ENCODE peak calls at places on chromosomes 12 and 14, in eight cellular contexts. One of them, this sample, is unnamed.

GRCh38 chr12:61694214-61694613 is 566.0 kb upstream of the USP15 start:
- DNase-seq in immature natural killer cell: no peak
- DNase-seq in iPS DF 6.9: no peak
- DNase-seq in iPS-NIHi11: no peak
- DNase-seq in head of caudate nucleus: no peak
- DNase-seq in GM23248: no peak
- DNase-seq in ELR: no peak
- DNase-seq in skeletal muscle cell: no peak
- DNase-seq in this sample: no peak

GRCh38 chr12:18421840-18422239 is 160.5 kb downstream of the PIK3C2G start:
- DNase-seq in iPS-NIHi11: no peak
- DNase-seq in head of caudate nucleus: no peak
- DNase-seq in GM23248: peak
- DNase-seq in immature natural killer cell: no peak
- DNase-seq in skeletal muscle cell: no peak
- DNase-seq in iPS DF 6.9: no peak
- DNase-seq in ELR: peak
- DNase-seq in this sample: no peak

GRCh38 chr12:42574879-42575278 is 14.7 kb downstream of the PRICKLE1 start:
- DNase-seq in GM23248: no peak
- DNase-seq in head of caudate nucleus: no peak
- DNase-seq in iPS-NIHi11: no peak
- DNase-seq in immature natural killer cell: no peak
- DNase-seq in iPS DF 6.9: no peak
- DNase-seq in ELR: no peak
- DNase-seq in skeletal muscle cell: no peak
- DNase-seq in this sample: no peak

GRCh38 chr12:131808744-131809371 is 19.3 kb upstream of the MMP17 start:
- DNase-seq in iPS-NIHi11: no peak
- DNase-seq in ELR: no peak
- DNase-seq in iPS DF 6.9: no peak
- DNase-seq in GM23248: peak
- DNase-seq in skeletal muscle cell: no peak
- DNase-seq in immature natural killer cell: peak
- DNase-seq in head of caudate nucleus: no peak
- DNase-seq in this sample: no peak

GRCh38 chr14:69636051-69636639 is 24.7 kb downstream of the SUSD6 start:
- DNase-seq in iPS DF 6.9: no peak
- DNase-seq in head of caudate nucleus: no peak
- DNase-seq in immature natural killer cell: no peak
- DNase-seq in iPS-NIHi11: no peak
- DNase-seq in ELR: no peak
- DNase-seq in skeletal muscle cell: no peak
- DNase-seq in GM23248: no peak
- DNase-seq in this sample: no peak

GRCh38 chr14:54207075-54207474 is 189.7 kb upstream of the CDKN3 start:
- DNase-seq in GM23248: peak
- DNase-seq in skeletal muscle cell: no peak
- DNase-seq in immature natural killer cell: no peak
- DNase-seq in head of caudate nucleus: no peak
- DNase-seq in iPS-NIHi11: no peak
- DNase-seq in ELR: peak
- DNase-seq in iPS DF 6.9: no peak
- DNase-seq in this sample: no peak

GRCh38 chr12:94586589-94587259 is 63.6 kb downstream of the TMCC3 start:
- DNase-seq in skeletal muscle cell: no peak
- DNase-seq in ELR: no peak
- DNase-seq in iPS DF 6.9: no peak
- DNase-seq in GM23248: peak
- DNase-seq in immature natural killer cell: no peak
- DNase-seq in iPS-NIHi11: no peak
- DNase-seq in head of caudate nucleus: no peak
- DNase-seq in this sample: no peak

GRCh38 chr12:127963926-127964325 is 303.0 kb upstream of the TMEM132C start:
- DNase-seq in GM23248: no peak
- DNase-seq in head of caudate nucleus: no peak
- DNase-seq in iPS DF 6.9: no peak
- DNase-seq in immature natural killer cell: no peak
- DNase-seq in iPS-NIHi11: no peak
- DNase-seq in skeletal muscle cell: no peak
- DNase-seq in ELR: no peak
- DNase-seq in this sample: no peak

GRCh38 chr14:61780125-61780524 is 17.9 kb downstream of the SNAPC1 start:
- DNase-seq in immature natural killer cell: no peak
- DNase-seq in GM23248: no peak
- DNase-seq in iPS-NIHi11: no peak
- DNase-seq in skeletal muscle cell: no peak
- DNase-seq in head of caudate nucleus: no peak
- DNase-seq in iPS DF 6.9: no peak
- DNase-seq in ELR: no peak
- DNase-seq in this sample: no peak

GRCh38 chr12:49342066-49342913 is 4.4 kb upstream of the DNAJC22 start:
- DNase-seq in skeletal muscle cell: no peak
- DNase-seq in iPS DF 6.9: peak
- DNase-seq in head of caudate nucleus: peak
- DNase-seq in immature natural killer cell: peak
- DNase-seq in GM23248: peak
- DNase-seq in iPS-NIHi11: peak
- DNase-seq in ELR: peak
- DNase-seq in this sample: no peak

GRCh38 chr14:69842671-69843407 is 36.4 kb upstream of the SMOC1 start:
- DNase-seq in ELR: no peak
- DNase-seq in iPS-NIHi11: no peak
- DNase-seq in head of caudate nucleus: no peak
- DNase-seq in immature natural killer cell: no peak
- DNase-seq in skeletal muscle cell: no peak
- DNase-seq in GM23248: no peak
- DNase-seq in iPS DF 6.9: no peak
- DNase-seq in this sample: no peak

GRCh38 chr12:108826115-108826806 is 31.1 kb downstream of the SSH1 start:
- DNase-seq in skeletal muscle cell: peak
- DNase-seq in immature natural killer cell: peak
- DNase-seq in iPS DF 6.9: no peak
- DNase-seq in iPS-NIHi11: no peak
- DNase-seq in head of caudate nucleus: peak
- DNase-seq in ELR: peak
- DNase-seq in GM23248: peak
- DNase-seq in this sample: peak

GRCh38 chr14:68549966-68550705 is 242.7 kb downstream of the ZFP36L1 start:
- DNase-seq in iPS-NIHi11: no peak
- DNase-seq in iPS DF 6.9: no peak
- DNase-seq in head of caudate nucleus: no peak
- DNase-seq in skeletal muscle cell: peak
- DNase-seq in immature natural killer cell: no peak
- DNase-seq in GM23248: no peak
- DNase-seq in ELR: peak
- DNase-seq in this sample: no peak

GRCh38 chr14:67564236-67564635 is 31.1 kb downstream of the PLEKHH1 start:
- DNase-seq in iPS DF 6.9: no peak
- DNase-seq in ELR: no peak
- DNase-seq in immature natural killer cell: no peak
- DNase-seq in skeletal muscle cell: no peak
- DNase-seq in head of caudate nucleus: no peak
- DNase-seq in GM23248: peak
- DNase-seq in iPS-NIHi11: no peak
- DNase-seq in this sample: no peak

GRCh38 chr14:21095430-21096205 is 2.8 kb downstream of the ZNF219 start:
- DNase-seq in iPS DF 6.9: no peak
- DNase-seq in GM23248: peak
- DNase-seq in immature natural killer cell: no peak
- DNase-seq in head of caudate nucleus: no peak
- DNase-seq in ELR: peak
- DNase-seq in iPS-NIHi11: no peak
- DNase-seq in skeletal muscle cell: peak
- DNase-seq in this sample: no peak

GRCh38 chr14:104886690-104887622 is 21.9 kb downstream of the CEP170B start:
- DNase-seq in skeletal muscle cell: no peak
- DNase-seq in iPS-NIHi11: peak
- DNase-seq in head of caudate nucleus: no peak
- DNase-seq in GM23248: no peak
- DNase-seq in immature natural killer cell: no peak
- DNase-seq in iPS DF 6.9: no peak
- DNase-seq in ELR: no peak
- DNase-seq in this sample: no peak

GRCh38 chr12:56457817-56458216 is 3.4 kb upstream of the MIP start:
- DNase-seq in ELR: no peak
- DNase-seq in immature natural killer cell: no peak
- DNase-seq in iPS DF 6.9: no peak
- DNase-seq in skeletal muscle cell: no peak
- DNase-seq in GM23248: no peak
- DNase-seq in iPS-NIHi11: no peak
- DNase-seq in head of caudate nucleus: no peak
- DNase-seq in this sample: no peak

GRCh38 chr12:13383379-13383778 is 186.9 kb downstream of the EMP1 start:
- DNase-seq in immature natural killer cell: no peak
- DNase-seq in iPS DF 6.9: no peak
- DNase-seq in skeletal muscle cell: no peak
- DNase-seq in GM23248: no peak
- DNase-seq in ELR: no peak
- DNase-seq in iPS-NIHi11: no peak
- DNase-seq in head of caudate nucleus: no peak
- DNase-seq in this sample: no peak

This sample was measured in substantia nigra.